ENCODE peak calls at places on chromosome 21, in five cellular contexts. F, R, O, J and Y are unnamed samples.
A peak's percentile ranks its signal among the peaks of the same experiment; 100 is the strongest.

GRCh38 chr21:33029975-33030461 is 4.3 kb downstream of the OLIG2 start:
- DNase-seq in F (no peak), O (no peak), R (no peak), J (no peak), Y (no peak)

GRCh38 chr21:33396436-33396835 is 6.8 kb upstream of the IFNGR2 start:
- DNase-seq in J (no peak), R (no peak), F (no peak), O (no peak), Y (no peak)

GRCh38 chr21:33968082-33968997 is 52.7 kb upstream of the ATP5PO start:
- DNase-seq in F (no peak), O (no peak), R (peak; percentile 40), J (no peak), Y (no peak)

GRCh38 chr21:40671721-40672120 is 175.2 kb downstream of the DSCAM start:
- DNase-seq in R (no peak), J (no peak), O (no peak), F (no peak), Y (no peak)

GRCh38 chr21:31397939-31398338 is 53.9 kb upstream of the TIAM1 start:
- DNase-seq in J (no peak), F (no peak), R (no peak), O (peak; percentile 22), Y (no peak)

GRCh38 chr21:42568377-42568776 is 54.7 kb downstream of the SLC37A1 start:
- DNase-seq in O (no peak), F (peak; percentile 33), J (no peak), R (no peak), Y (no peak)

GRCh38 chr21:34962136-34962535 is 87.0 kb downstream of the RUNX1 start:
- DNase-seq in R (no peak), J (no peak), O (no peak), F (no peak), Y (no peak)

GRCh38 chr21:42379425-42380215 is 13.3 kb upstream of the TFF1 start:
- DNase-seq in O (no peak), F (no peak), J (no peak), R (no peak), Y (no peak)

GRCh38 chr21:42518626-42519025 is 5.0 kb downstream of the SLC37A1 start:
- DNase-seq in R (no peak), F (no peak), O (no peak), J (no peak), Y (no peak)

GRCh38 chr21:44437371-44437695 is 18.0 kb upstream of the LRRC3 start:
- DNase-seq in R (no peak), O (no peak), J (no peak), F (peak; percentile 34), Y (no peak)

GRCh38 chr21:25772680-25773079 is 37.9 kb downstream of the GABPA start:
- DNase-seq in O (no peak), F (no peak), R (no peak), J (no peak), Y (no peak)

GRCh38 chr21:26965567-26966359 is 1.1 kb downstream of the ADAMTS5 start:
- DNase-seq in R (peak; percentile 51), J (no peak), O (no peak), F (peak; percentile 77), Y (peak; percentile 47)

GRCh38 chr21:26964379-26964778 is 2.5 kb downstream of the ADAMTS5 start:
- DNase-seq in J (peak; percentile 87), R (no peak), F (peak; percentile 66), O (no peak), Y (no peak)

GRCh38 chr21:26965091-26965566 is 1.8 kb downstream of the ADAMTS5 start:
- DNase-seq in F (no peak), R (no peak), O (no peak), J (no peak), Y (no peak)

GRCh38 chr21:26966978-26967913 is at the start of gene ADAMTS5:
- DNase-seq in O (no peak), J (peak; percentile 71), R (peak; percentile 32), F (peak; percentile 72), Y (peak; percentile 47)

GRCh38 chr21:26966360-26966977 is 419 bp downstream of the ADAMTS5 start:
- DNase-seq in J (no peak), R (peak; percentile 25), O (no peak), F (no peak), Y (peak; percentile 40)
- H3K4me3 ChIP-seq in J (peak overlapping the region; percentile 69), R (peak overlapping the region; percentile 70), O (no peak overlapping the region), F (peak overlapping the region; percentile 67), Y (peak overlapping the region; percentile 58)

GRCh38 chr21:28215214-28215954 is 777.3 kb downstream of the LTN1 start:
- DNase-seq in R (no peak), F (no peak), J (no peak), O (no peak), Y (no peak)
- H3K9me3 ChIP-seq in R (no peaks in the 10 kb centered on the region), F (no peaks in the 10 kb centered on the region), J (no peaks in the 10 kb centered on the region), O (no peaks in the 10 kb centered on the region), Y (no peaks in the 10 kb centered on the region)

GRCh38 chr21:37082375-37082774 is 9.3 kb downstream of the TTC3 start:
- DNase-seq in F (no peak), O (no peak), R (no peak), J (no peak), Y (no peak)

GRCh38 chr21:37085726-37086125 is 12.7 kb downstream of the TTC3 start:
- DNase-seq in F (no peak), R (no peak), J (no peak), O (no peak), Y (no peak)

GRCh38 chr21:37088196-37088595 is 15.1 kb downstream of the TTC3 start:
- DNase-seq in F (no peak), O (no peak), R (no peak), J (no peak), Y (no peak)

GRCh38 chr21:37082856-37083611 is 10.0 kb downstream of the TTC3 start:
- DNase-seq in F (no peak), R (no peak), J (no peak), O (no peak), Y (no peak)

DNA sequence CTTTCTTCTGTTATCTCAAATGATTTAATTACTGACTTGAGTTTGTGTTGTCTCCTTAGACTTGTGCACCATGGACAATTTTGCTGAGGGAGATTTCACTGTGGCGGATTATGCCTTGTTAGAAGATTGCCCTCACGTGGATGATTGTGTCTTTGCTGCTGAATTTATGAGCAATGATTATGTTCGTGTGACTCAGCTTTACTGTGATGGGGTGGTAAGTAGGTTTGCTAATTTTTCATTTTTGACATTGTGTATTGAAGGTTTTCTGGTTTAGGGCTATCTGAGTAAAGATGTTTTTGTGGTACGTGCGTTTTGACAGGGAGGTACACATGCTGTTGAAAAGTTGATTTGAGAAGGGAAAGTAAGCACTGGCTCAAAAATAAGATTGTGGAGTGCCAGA is 14.1 kb downstream of the TTC3 start:
- DNase-seq in F (no peak), R (peak; percentile 64), O (no peak), J (no peak), Y (no peak)
- TF ChIP-seq CTCF in F (peak; percentile 34), R (peak; percentile 51), O (peak; percentile 21), J (peak; percentile 59), Y (peak; percentile 16)

GRCh38 chr21:39317134-39318090 is 4.0 kb upstream of the BRWD1 start:
- DNase-seq in O (no peak), R (peak; percentile 35), J (no peak), F (no peak), Y (no peak)

GRCh38 chr21:39319814-39320332 is 6.4 kb upstream of the BRWD1 start:
- DNase-seq in O (no peak), J (peak; percentile 66), R (no peak), F (no peak), Y (no peak)

GRCh38 chr21:39316729-39317128 is 3.3 kb upstream of the BRWD1 start:
- DNase-seq in F (no peak), J (no peak), R (no peak), O (no peak), Y (no peak)

GRCh38 chr21:39319251-39319756 is 5.9 kb upstream of the BRWD1 start:
- DNase-seq in F (no peak), R (peak; percentile 37), J (peak; percentile 70), O (no peak), Y (no peak)

DNA sequence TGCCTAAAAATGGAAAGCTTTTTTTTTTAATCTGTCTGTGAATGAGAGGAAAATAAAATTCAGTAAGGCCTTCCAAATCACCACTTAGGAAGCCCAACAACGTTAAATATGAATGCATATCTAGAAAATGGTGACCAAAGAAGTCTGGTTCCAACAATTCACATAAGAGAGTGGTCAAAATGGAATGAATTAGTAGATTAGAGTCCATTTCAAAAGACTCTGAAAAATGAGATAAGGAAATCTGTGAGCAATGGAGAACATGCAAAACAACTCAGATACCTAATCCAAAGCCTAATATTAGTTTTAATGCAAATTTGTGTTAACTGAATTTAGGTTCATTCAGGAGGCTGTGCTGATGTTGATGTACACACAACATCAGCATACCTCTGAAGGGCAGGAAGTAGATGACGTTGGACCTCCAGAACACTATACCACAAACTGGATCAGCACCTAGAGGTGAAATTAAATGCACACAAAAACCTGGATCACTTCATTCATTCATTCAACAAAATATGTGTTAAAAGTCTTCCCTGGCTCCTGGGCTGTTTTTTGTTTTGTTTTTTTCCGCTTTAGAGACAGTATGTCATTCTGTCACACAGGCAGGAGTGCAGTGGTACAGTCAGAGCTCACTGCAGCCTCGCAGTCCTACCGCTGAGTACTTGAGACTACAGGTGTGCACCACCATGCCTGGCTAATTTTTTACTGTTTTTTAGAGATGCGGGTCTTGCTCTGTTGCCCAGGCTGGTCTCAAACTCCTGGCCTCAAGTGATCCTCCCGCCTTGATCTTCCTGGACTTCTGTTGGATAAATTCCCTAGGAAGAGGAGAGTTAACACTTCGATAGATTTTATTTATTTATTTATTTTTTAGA is 4.9 kb upstream of the BRWD1 start:
- DNase-seq in O (no peak), F (no peak), R (no peak), J (no peak), Y (no peak)
- H3K4me3 ChIP-seq in O (no peak overlapping the region), F (no peak overlapping the region), R (no peak overlapping the region), J (no peak overlapping the region), Y (no peak overlapping the region)

GRCh38 chr21:28419110-28419509 is 573.6 kb downstream of the LTN1 start:
- DNase-seq in O (no peak), R (peak; percentile 8), F (no peak), J (no peak), Y (no peak)
- H3K9me3 ChIP-seq in O (no peaks in the 10 kb centered on the region), R (no peaks in the 10 kb centered on the region), F (no peaks in the 10 kb centered on the region), J (no peaks in the 10 kb centered on the region), Y (no peaks in the 10 kb centered on the region)

GRCh38 chr21:18248171-18248570 is 3.5 kb downstream of the CHODL start:
- DNase-seq in J (no peak), O (no peak), R (no peak), F (no peak), Y (no peak)

GRCh38 chr21:18251065-18251464 is 6.4 kb downstream of the CHODL start:
- DNase-seq in R (no peak), F (no peak), O (no peak), J (no peak), Y (no peak)

GRCh38 chr21:18252686-18253085 is 8.1 kb downstream of the CHODL start:
- DNase-seq in J (no peak), R (no peak), O (no peak), F (no peak), Y (no peak)

GRCh38 chr21:18253252-18253651 is 8.6 kb downstream of the CHODL start:
- DNase-seq in R (no peak), O (no peak), F (no peak), J (no peak), Y (no peak)

GRCh38 chr21:18249542-18250152 is 5.0 kb downstream of the CHODL start:
- DNase-seq in R (no peak), J (no peak), F (no peak), O (no peak), Y (no peak)
- TF ChIP-seq CTCF in R (peak; percentile 4), J (no peak), F (no peak), O (no peak), Y (no peak)

DNA sequence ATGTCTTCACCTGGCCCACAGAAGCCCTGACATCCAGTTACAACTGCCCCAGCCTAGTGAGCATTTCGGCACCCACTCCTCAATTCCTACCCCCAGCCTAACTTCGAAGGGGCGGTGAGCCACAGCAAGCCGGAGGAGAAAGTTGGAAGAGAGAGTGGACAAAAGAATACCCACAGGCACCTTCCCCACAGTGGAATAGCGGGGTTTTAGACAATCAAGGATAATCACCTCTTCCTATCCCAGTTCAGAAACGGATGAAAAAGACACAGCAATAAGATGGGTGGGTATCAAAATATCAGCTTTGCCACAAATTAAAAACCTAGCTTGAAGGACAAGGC is 1.3 kb upstream of the LSS start:
- DNase-seq in R (no peak), J (no peak), O (no peak), F (no peak), Y (no peak)
- H3K4me3 ChIP-seq in R (no peak overlapping the region), J (peak overlapping the region; percentile 58), O (peak overlapping the region; percentile 71), F (peak overlapping the region; percentile 97), Y (peak overlapping the region; percentile 88)